ENCODE peak calls at places on chromosome 10, in six cellular contexts. N, G, X, Y, U and L are unnamed samples.
A peak's percentile ranks its signal among the peaks of the same experiment; 100 is the strongest.

GRCh38 chr10:75484717-75485116 is 53.3 kb downstream of the LRMDA start:
- DNase-seq in N (no peak), G (no peak), X (no peak), Y (no peak), U (no peak), L (no peak)

GRCh38 chr10:87818505-87819273 is 663 bp upstream of the ATAD1 start:
- DNase-seq in N (no peak), G (no peak), X (peak; percentile 19), Y (no peak), U (peak; percentile 31), L (no peak)

GRCh38 chr10:77417806-77418205 is 219.8 kb downstream of the KCNMA1 start:
- DNase-seq in N (peak; percentile 84), G (peak; percentile 88), X (no peak), Y (peak; percentile 70), U (no peak), L (no peak)

GRCh38 chr10:3172081-3172445 is 519 bp downstream of the PITRM1 start:
- DNase-seq in N (no peak), G (no peak), X (peak; percentile 67), Y (no peak), U (no peak), L (no peak)

GRCh38 chr10:6225263-6225814 is 22.6 kb downstream of the PFKFB3 start:
- DNase-seq in N (peak; percentile 69), G (no peak), X (no peak), Y (no peak), U (no peak), L (no peak)

GRCh38 chr10:111129348-111129747 is 52.5 kb downstream of the ADRA2A start:
- DNase-seq in N (no peak), G (peak; percentile 47), X (no peak), Y (no peak), U (no peak), L (no peak)

GRCh38 chr10:97505152-97505551 is 6.4 kb downstream of the UBTD1 start:
- DNase-seq in N (no peak), G (no peak), X (no peak), Y (no peak), U (no peak), L (no peak)

GRCh38 chr10:99528867-99529285 is 3.9 kb upstream of the NKX2-3 start:
- DNase-seq in N (no peak), G (no peak), X (no peak), Y (no peak), U (no peak), L (no peak)

GRCh38 chr10:132151951-132152505 is 34.7 kb upstream of the DPYSL4 start:
- DNase-seq in N (peak; percentile 19), G (no peak), X (no peak), Y (no peak), U (no peak), L (peak; percentile 10)

GRCh38 chr10:64977912-64978311 is 1456.7 kb downstream of the REEP3 start:
- DNase-seq in N (no peak), G (no peak), X (no peak), Y (no peak), U (no peak), L (no peak)

GRCh38 chr10:73922007-73922863 is 11.3 kb downstream of the PLAU start:
- DNase-seq in N (no peak), G (no peak), X (no peak), Y (no peak), U (no peak), L (no peak)

GRCh38 chr10:124290095-124290795 is 128.5 kb downstream of the OAT start:
- DNase-seq in N (peak; percentile 72), G (peak; percentile 70), X (peak; percentile 65), Y (no peak), U (no peak), L (peak; percentile 72)

GRCh38 chr10:112956631-112957350 is 6.7 kb downstream of the TCF7L2 start:
- DNase-seq in N (no peak), G (no peak), X (no peak), Y (no peak), U (no peak), L (no peak)

GRCh38 chr10:17504547-17505245 is 50.3 kb upstream of the ST8SIA6 start:
- DNase-seq in N (no peak), G (no peak), X (peak; percentile 84), Y (no peak), U (no peak), L (no peak)

GRCh38 chr10:102648889-102649752 is 4.8 kb downstream of the TRIM8 start:
- DNase-seq in N (peak; percentile 70), G (no peak), X (no peak), Y (no peak), U (peak; percentile 55), L (peak; percentile 34)

GRCh38 chr10:103678104-103678526 is 177.3 kb downstream of the SH3PXD2A start:
- DNase-seq in N (peak; percentile 89), G (no peak), X (peak; percentile 98), Y (peak; percentile 96), U (peak; percentile 71), L (peak; percentile 86)

GRCh38 chr10:111473361-111473760 is 396.5 kb downstream of the ADRA2A start:
- DNase-seq in N (no peak), G (no peak), X (no peak), Y (no peak), U (no peak), L (no peak)

GRCh38 chr10:31242902-31243301 is 76.1 kb upstream of the ZEB1 start:
- DNase-seq in N (no peak), G (no peak), X (peak; percentile 83), Y (peak; percentile 29), U (no peak), L (no peak)

GRCh38 chr10:60704480-60704879 is 73.8 kb upstream of the CDK1 start:
- DNase-seq in N (no peak), G (no peak), X (no peak), Y (no peak), U (no peak), L (no peak)

GRCh38 chr10:69409968-69410367 is 6.8 kb downstream of the TACR2 start:
- DNase-seq in N (peak; percentile 70), G (no peak), X (no peak), Y (peak; percentile 60), U (no peak), L (peak; percentile 63)

GRCh38 chr10:69407621-69408301 is 9.0 kb downstream of the TACR2 start:
- DNase-seq in N (no peak), G (no peak), X (no peak), Y (no peak), U (no peak), L (no peak)

GRCh38 chr10:69408318-69409175 is 8.2 kb downstream of the TACR2 start:
- DNase-seq in N (peak; percentile 99), G (peak; percentile 97), X (peak; percentile 87), Y (peak; percentile 97), U (peak; percentile 97), L (peak; percentile 97)

GRCh38 chr10:69410487-69410886 is 6.2 kb downstream of the TACR2 start:
- DNase-seq in N (peak; percentile 34), G (no peak), X (no peak), Y (no peak), U (no peak), L (no peak)

GRCh38 chr10:69409176-69409495 is 7.6 kb downstream of the TACR2 start:
- DNase-seq in N (no peak), G (no peak), X (no peak), Y (no peak), U (no peak), L (no peak)
- H3K27ac ChIP-seq in N (peak overlapping the region; percentile 60), G (peak overlapping the region; percentile 87), X (peak overlapping the region; percentile 60), Y (peak overlapping the region; percentile 99), U (peak overlapping the region; percentile 92), L (peak overlapping the region; percentile 80)

GRCh38 chr10:50420166-50420565 is 168.8 kb upstream of the ASAH2 start:
- DNase-seq in N (no peak), G (no peak), X (no peak), Y (no peak), U (no peak), L (no peak)

GRCh38 chr10:50417906-50418697 is 166.8 kb upstream of the ASAH2 start:
- DNase-seq in N (peak; percentile 92), G (peak; percentile 83), X (peak; percentile 81), Y (peak; percentile 51), U (peak; percentile 62), L (peak; percentile 85)

GRCh38 chr10:50417486-50417905 is 166.2 kb upstream of the ASAH2 start:
- DNase-seq in N (no peak), G (no peak), X (peak; percentile 23), Y (no peak), U (no peak), L (no peak)

GRCh38 chr10:50419756-50420155 is 168.4 kb upstream of the ASAH2 start:
- DNase-seq in N (no peak), G (no peak), X (no peak), Y (no peak), U (no peak), L (no peak)

GRCh38 chr10:50419091-50419490 is 167.8 kb upstream of the ASAH2 start:
- DNase-seq in N (no peak), G (no peak), X (no peak), Y (no peak), U (no peak), L (no peak)
- H3K4me3 ChIP-seq in N (no peak overlapping the region), G (peak overlapping the region; percentile 83), X (no peak overlapping the region), Y (no peak overlapping the region), U (no peak overlapping the region), L (no peak overlapping the region)

GRCh38 chr10:84540617-84541288 is 212.4 kb downstream of the CCSER2 start:
- DNase-seq in N (peak; percentile 92), G (no peak), X (peak; percentile 69), Y (peak; percentile 24), U (peak; percentile 64), L (peak; percentile 43)

GRCh38 chr10:84539244-84539643 is 210.9 kb downstream of the CCSER2 start:
- DNase-seq in N (no peak), G (no peak), X (peak; percentile 16), Y (no peak), U (no peak), L (no peak)

GRCh38 chr10:84537447-84537931 is 209.1 kb downstream of the CCSER2 start:
- DNase-seq in N (peak; percentile 82), G (no peak), X (peak; percentile 56), Y (peak; percentile 37), U (peak; percentile 59), L (peak; percentile 58)

GRCh38 chr10:84540022-84540616 is 211.7 kb downstream of the CCSER2 start:
- DNase-seq in N (no peak), G (no peak), X (peak; percentile 93), Y (no peak), U (no peak), L (no peak)

DNA sequence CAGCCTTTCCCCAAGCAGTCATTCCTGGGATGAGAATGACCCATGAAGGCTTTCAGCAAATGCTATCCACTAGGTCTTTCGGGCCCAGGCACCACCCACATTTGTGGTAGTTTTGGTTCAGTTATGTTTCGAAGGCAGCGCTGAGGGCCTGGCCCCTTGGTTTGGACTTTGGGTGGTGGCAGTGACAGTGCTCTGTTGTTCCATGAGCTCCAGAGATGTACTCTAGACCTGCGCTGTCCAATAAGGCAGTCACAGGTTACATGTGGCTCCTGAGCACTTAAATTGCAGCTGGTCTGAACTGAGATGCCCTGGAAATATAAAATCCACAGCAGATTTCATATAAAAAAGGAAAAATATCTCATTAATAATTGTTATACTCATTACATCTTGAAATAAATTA is 209.6 kb downstream of the CCSER2 start:
- DNase-seq in N (no peak), G (no peak), X (no peak), Y (no peak), U (no peak), L (no peak)
- H3K27ac ChIP-seq in N (no peak overlapping the region), G (no peak overlapping the region), X (no peak overlapping the region), Y (no peak overlapping the region), U (no peak overlapping the region), L (no peak overlapping the region)

DNA sequence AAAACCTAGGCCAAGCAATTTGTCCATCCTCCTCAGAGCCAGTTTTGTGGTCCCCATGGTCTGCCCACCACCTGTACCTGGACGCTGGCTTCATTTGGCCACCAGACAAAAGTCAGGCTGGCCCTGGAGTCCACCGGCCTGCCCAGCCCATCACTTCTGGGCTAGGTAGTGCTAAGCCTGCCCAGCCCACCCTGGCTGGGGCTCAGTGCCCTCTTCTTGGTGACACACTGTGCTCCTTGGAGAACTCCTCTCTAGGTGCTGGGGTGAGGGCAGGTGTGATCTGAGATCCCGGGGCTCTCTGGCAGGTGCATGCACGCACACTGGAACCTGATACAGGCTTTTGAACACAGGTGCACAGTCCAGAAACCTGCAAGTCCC is 1.1 kb downstream of the AIFM2 start:
- DNase-seq in N (peak; percentile 71), G (peak; percentile 72), X (no peak), Y (no peak), U (no peak), L (no peak)
- H3K4me3 ChIP-seq in N (peak overlapping the region; percentile 83), G (peak overlapping the region; percentile 81), X (no peak overlapping the region), Y (no peak overlapping the region), U (peak overlapping the region; percentile 71), L (peak overlapping the region; percentile 78)